ENCODE peak calls at places on chromosome 9, in four cellular contexts. W is GM12878, X is K562, Z is H1. E is an unnamed sample.

GRCh38 chr9:21782207-21782606 is 20.2 kb upstream of the MTAP start:
- DNase-seq in W (no peak), X (no peak), Z (no peak), E (peak; percentile 91)

GRCh38 chr9:77673912-77674791 is 26.0 kb upstream of the GNA14 start:
- DNase-seq in W (no peak), X (no peak), Z (no peak), E (no peak)

GRCh38 chr9:33263131-33263935 is 1.2 kb downstream of the BAG1 start:
- DNase-seq in W (no peak), X (no peak), Z (no peak), E (no peak)

GRCh38 chr9:10697044-10697443 is 84.2 kb upstream of the PTPRD start:
- DNase-seq in W (no peak), X (no peak), Z (no peak), E (no peak)

GRCh38 chr9:33619666-33620404 is 95.8 kb downstream of the ANKRD18B start:
- DNase-seq in W (no peak), X (peak; percentile 36), Z (no peak), E (peak; percentile 28)

GRCh38 chr9:7392161-7392560 is 407.4 kb downstream of the DMAC1 start:
- DNase-seq in W (no peak), X (no peak), Z (no peak), E (no peak)

GRCh38 chr9:107336718-107337360 is 53.8 kb downstream of the RAD23B start:
- DNase-seq in W (no peak), X (no peak), Z (no peak), E (no peak)

GRCh38 chr9:7461791-7462190 is 337.8 kb downstream of the DMAC1 start:
- DNase-seq in W (no peak), X (no peak), Z (no peak), E (no peak)

GRCh38 chr9:105244996-105245719 is 707 bp downstream of the SLC44A1 start:
- DNase-seq in W (no peak), X (no peak), Z (peak; percentile 70), E (no peak)

GRCh38 chr9:100229136-100229535 is 123.6 kb downstream of the TEX10 start:
- DNase-seq in W (no peak), X (no peak), Z (no peak), E (no peak)

GRCh38 chr9:87594662-87595061 is 97.0 kb downstream of the DAPK1 start:
- DNase-seq in W (no peak), X (no peak), Z (no peak), E (no peak)

GRCh38 chr9:124480621-124480981 is 26.6 kb downstream of the NR5A1 start:
- DNase-seq in W (no peak), X (peak; percentile 75), Z (peak; percentile 44), E (peak; percentile 32)
- TF ChIP-seq SP1 in W (no peak), X (no peak), Z (no peak), E (no peak)

GRCh38 chr9:114377046-114377445 is 10.7 kb downstream of the AKNA start:
- DNase-seq in W (no peak), X (no peak), Z (no peak), E (no peak)

GRCh38 chr9:114376586-114376985 is 11.2 kb downstream of the AKNA start:
- DNase-seq in W (no peak), X (no peak), Z (no peak), E (no peak)

GRCh38 chr9:114373960-114374730 is 13.6 kb downstream of the AKNA start:
- DNase-seq in W (no peak), X (no peak), Z (no peak), E (no peak)

GRCh38 chr9:114374936-114375335 is 12.8 kb downstream of the AKNA start:
- DNase-seq in W (no peak), X (no peak), Z (no peak), E (no peak)

GRCh38 chr9:114375386-114375785 is 12.4 kb downstream of the AKNA start:
- DNase-seq in W (no peak), X (no peak), Z (no peak), E (no peak)
- H3K4me1 ChIP-seq in W (peaks cover 44% of the 10 kb centered on the region), X (no peaks in the 10 kb centered on the region), Z (peaks cover 16% of the 10 kb centered on the region), E (no peaks in the 10 kb centered on the region)

GRCh38 chr9:114114364-114114763 is 15.3 kb upstream of the KIF12 start:
- DNase-seq in W (no peak), X (no peak), Z (no peak), E (no peak)

GRCh38 chr9:114112325-114112724 is 13.2 kb upstream of the KIF12 start:
- DNase-seq in W (no peak), X (no peak), Z (no peak), E (no peak)

GRCh38 chr9:114110180-114110579 is 11.1 kb upstream of the KIF12 start:
- DNase-seq in W (no peak), X (no peak), Z (no peak), E (no peak)

GRCh38 chr9:114115645-114116044 is 16.6 kb upstream of the KIF12 start:
- DNase-seq in W (no peak), X (no peak), Z (no peak), E (no peak)

GRCh38 chr9:114112778-114113585 is 13.9 kb upstream of the KIF12 start:
- DNase-seq in W (no peak), X (no peak), Z (no peak), E (no peak)
- TF ChIP-seq SP1 in W (no peak), X (no peak), Z (no peak), E (no peak)

GRCh38 chr9:136111190-136111589 is 7.5 kb downstream of the TMEM250 start:
- DNase-seq in W (no peak), X (no peak), Z (no peak), E (no peak)

GRCh38 chr9:136114606-136115005 is 4.1 kb downstream of the TMEM250 start:
- DNase-seq in W (no peak), X (no peak), Z (no peak), E (no peak)

GRCh38 chr9:136111910-136112309 is 6.8 kb downstream of the TMEM250 start:
- DNase-seq in W (no peak), X (no peak), Z (no peak), E (no peak)

GRCh38 chr9:136110082-136111061 is 8.3 kb downstream of the TMEM250 start:
- DNase-seq in W (no peak), X (peak; percentile 52), Z (no peak), E (no peak)

GRCh38 chr9:136112541-136112940 is 6.1 kb downstream of the TMEM250 start:
- DNase-seq in W (no peak), X (no peak), Z (no peak), E (no peak)
- H3K4me1 ChIP-seq in W (peaks cover 33% of the 10 kb centered on the region), X (peaks cover 36% of the 10 kb centered on the region), Z (peaks cover 28% of the 10 kb centered on the region), E (peaks cover 75% of the 10 kb centered on the region)

GRCh38 chr9:676780-677458 is 164.6 kb upstream of the DMRT1 start:
- DNase-seq in W (no peak), X (no peak), Z (no peak), E (no peak)
- TF ChIP-seq SP1 in W (no peak), X (no peak), Z (no peak), E (no peak)

DNA sequence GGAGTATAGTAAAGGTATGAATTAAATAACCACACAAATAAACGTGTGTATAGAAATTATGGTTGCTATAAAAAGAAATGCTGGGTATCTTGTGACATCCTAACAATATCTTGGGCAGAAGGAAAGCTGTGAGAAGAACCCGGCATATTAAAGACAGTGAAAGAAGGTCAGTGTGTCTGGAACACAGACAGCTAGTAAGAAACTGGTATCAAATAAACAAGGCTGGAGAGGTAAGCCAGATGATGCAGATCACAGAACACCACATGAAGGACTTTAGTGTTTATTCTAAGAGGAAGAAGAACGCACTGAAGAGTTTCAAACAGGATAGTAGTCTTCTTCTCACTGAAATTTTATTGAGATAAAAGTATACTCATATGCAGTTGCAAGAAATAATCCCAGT is 24.4 kb downstream of the TMEM245 start:
- DNase-seq in W (no peak), X (no peak), Z (no peak), E (no peak)
- H3K4me1 ChIP-seq in W (peaks cover 17% of the 10 kb centered on the region), X (peaks cover 23% of the 10 kb centered on the region), Z (peaks cover 7% of the 10 kb centered on the region), E (peaks cover 22% of the 10 kb centered on the region)

GRCh38 chr9:134823623-134824022 is 57.0 kb upstream of the FCN2 start:
- DNase-seq in W (no peak), X (no peak), Z (no peak), E (no peak)

GRCh38 chr9:134826336-134827246 is 54.0 kb upstream of the FCN2 start:
- DNase-seq in W (no peak), X (no peak), Z (no peak), E (no peak)

GRCh38 chr9:134822541-134822940 is 58.1 kb upstream of the FCN2 start:
- DNase-seq in W (no peak), X (no peak), Z (no peak), E (no peak)

GRCh38 chr9:134825025-134825424 is 55.6 kb upstream of the FCN2 start:
- DNase-seq in W (no peak), X (no peak), Z (no peak), E (no peak)

DNA sequence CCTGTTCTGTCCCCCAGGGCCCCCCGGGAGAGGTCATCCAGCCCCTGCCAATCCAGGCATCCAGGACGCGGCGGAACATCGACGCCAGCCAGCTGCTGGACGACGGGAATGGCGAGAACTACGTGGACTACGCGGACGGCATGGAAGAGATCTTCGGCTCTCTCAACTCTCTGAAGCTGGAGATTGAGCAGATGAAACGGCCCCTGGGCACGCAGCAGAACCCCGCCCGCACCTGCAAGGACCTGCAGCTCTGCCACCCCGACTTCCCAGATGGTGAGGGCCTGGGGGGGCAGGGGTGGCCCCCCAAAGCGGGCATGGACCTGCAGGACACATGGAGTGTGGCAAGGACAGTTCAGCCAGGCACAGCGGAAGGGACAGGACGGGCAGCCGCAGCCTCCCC is 56.0 kb upstream of the FCN2 start:
- DNase-seq in W (no peak), X (no peak), Z (no peak), E (no peak)
- TF ChIP-seq SP1 in W (no peak), X (no peak), Z (no peak), E (no peak)

GRCh38 chr9:89943728-89944127 is 338.9 kb downstream of the GADD45G start:
- DNase-seq in W (no peak), X (no peak), Z (no peak), E (no peak)

GRCh38 chr9:89942643-89943042 is 337.8 kb downstream of the GADD45G start:
- DNase-seq in W (no peak), X (no peak), Z (no peak), E (no peak)

GRCh38 chr9:89945133-89945532 is 340.3 kb downstream of the GADD45G start:
- DNase-seq in W (no peak), X (no peak), Z (no peak), E (no peak)

GRCh38 chr9:89941875-89942274 is 337.1 kb downstream of the GADD45G start:
- DNase-seq in W (no peak), X (no peak), Z (no peak), E (no peak)

GRCh38 chr9:89943309-89943708 is 338.5 kb downstream of the GADD45G start:
- DNase-seq in W (no peak), X (no peak), Z (no peak), E (no peak)
- H3K4me1 ChIP-seq in W (no peaks in the 10 kb centered on the region), X (no peaks in the 10 kb centered on the region), Z (no peaks in the 10 kb centered on the region), E (no peaks in the 10 kb centered on the region)

GRCh38 chr9:96085536-96086143 is 210.1 kb downstream of the ERCC6L2 start:
- DNase-seq in W (no peak), X (no peak), Z (no peak), E (no peak)
- TF ChIP-seq SP1 in W (no peak), X (no peak), Z (no peak), E (no peak)

GRCh38 chr9:119961774-119962408 is 592.7 kb upstream of the BRINP1 start:
- DNase-seq in W (no peak), X (peak; percentile 49), Z (peak; percentile 44), E (peak; percentile 27)

GRCh38 chr9:119963798-119964372 is 594.6 kb upstream of the BRINP1 start:
- DNase-seq in W (no peak), X (no peak), Z (peak; percentile 92), E (peak; percentile 33)

GRCh38 chr9:119963258-119963797 is 594.1 kb upstream of the BRINP1 start:
- DNase-seq in W (no peak), X (no peak), Z (peak; percentile 27), E (peak; percentile 10)

GRCh38 chr9:119955276-119955675 is 586.0 kb upstream of the BRINP1 start:
- DNase-seq in W (no peak), X (no peak), Z (no peak), E (no peak)

GRCh38 chr9:119959846-119960545 is 590.8 kb upstream of the BRINP1 start:
- DNase-seq in W (no peak), X (no peak), Z (no peak), E (no peak)
- H3K4me1 ChIP-seq in W (no peaks in the 10 kb centered on the region), X (no peaks in the 10 kb centered on the region), Z (peaks cover 8% of the 10 kb centered on the region), E (peaks cover 14% of the 10 kb centered on the region)

E was measured in HCT116.